ENCODE peak calls at places on chromosome 2, in four cellular contexts. Z, O, P and H are unnamed samples.

GRCh38 chr2:29628078-29628765 is 293.2 kb downstream of the ALK start:
- DNase-seq in Z (no peak), O (no peak), P (no peak), H (no peak)

GRCh38 chr2:71464389-71464788 is 11.0 kb downstream of the DYSF start:
- DNase-seq in Z (no peak), O (no peak), P (no peak), H (no peak)

GRCh38 chr2:27010139-27010538 is 22.6 kb upstream of the TMEM214 start:
- DNase-seq in Z (no peak), O (no peak), P (peak), H (no peak)

GRCh38 chr2:241858206-241859016 is at the start of gene PDCD1:
- DNase-seq in Z (no peak), O (peak), P (peak), H (peak)

GRCh38 chr2:172101008-172101706 is 1.5 kb downstream of the DLX2 start:
- DNase-seq in Z (no peak), O (no peak), P (no peak), H (peak)

GRCh38 chr2:12479042-12479601 is 237.6 kb upstream of the TRIB2 start:
- DNase-seq in Z (no peak), O (no peak), P (no peak), H (no peak)

GRCh38 chr2:7190587-7191320 is 273.5 kb downstream of the RNF144A start:
- DNase-seq in Z (no peak), O (no peak), P (no peak), H (no peak)

GRCh38 chr2:42169100-42169868 is at the start of gene EML4:
- DNase-seq in Z (peak), O (peak), P (peak), H (peak)

GRCh38 chr2:12087671-12088380 is 341.4 kb downstream of the LPIN1 start:
- DNase-seq in Z (no peak), O (no peak), P (no peak), H (no peak)

GRCh38 chr2:172103471-172104292 is 982 bp upstream of the DLX2 start:
- DNase-seq in Z (peak), O (peak), P (peak), H (peak)

GRCh38 chr2:238462782-238463396 is 36.2 kb downstream of the ASB1 start:
- DNase-seq in Z (peak), O (peak), P (peak), H (peak)

GRCh38 chr2:96769816-96770215 is 9.1 kb downstream of the CNNM4 start:
- DNase-seq in Z (no peak), O (peak), P (no peak), H (peak)

GRCh38 chr2:157751462-157752058 is 122.9 kb upstream of the ACVR1C start:
- DNase-seq in Z (peak), O (peak), P (peak), H (no peak)

GRCh38 chr2:241983571-241984270 is 114.2 kb downstream of the RTP5 start:
- DNase-seq in Z (no peak), O (no peak), P (no peak), H (no peak)

GRCh38 chr2:167964650-167965404 is 282.6 kb downstream of the STK39 start:
- DNase-seq in Z (no peak), O (peak), P (peak), H (peak)

GRCh38 chr2:54955674-54956391 is 94.4 kb downstream of the RTN4 start:
- DNase-seq in Z (no peak), O (peak), P (peak), H (no peak)

GRCh38 chr2:98559581-98559980 is 48.7 kb downstream of the COA5 start:
- DNase-seq in Z (no peak), O (no peak), P (no peak), H (no peak)

GRCh38 chr2:219109468-219109867 is 48.7 kb upstream of the IHH start:
- DNase-seq in Z (no peak), O (no peak), P (no peak), H (no peak)

GRCh38 chr2:215460682-215461081 is 24.8 kb upstream of the FN1 start:
- DNase-seq in Z (no peak), O (peak), P (no peak), H (no peak)

GRCh38 chr2:230660294-230661060 is 52.2 kb upstream of the CAB39 start:
- DNase-seq in Z (peak), O (peak), P (peak), H (no peak)
- TF ChIP-seq FOXM1 in Z (no peak), O (no peak), P (no peak), H (no peak)

GRCh38 chr2:118752762-118753429 is 94.6 kb downstream of the EN1 start:
- DNase-seq in Z (no peak), O (no peak), P (no peak), H (no peak)

GRCh38 chr2:118748245-118748885 is 99.1 kb downstream of the EN1 start:
- DNase-seq in Z (no peak), O (no peak), P (no peak), H (no peak)

GRCh38 chr2:118747637-118748036 is 99.8 kb downstream of the EN1 start:
- DNase-seq in Z (no peak), O (no peak), P (no peak), H (no peak)

GRCh38 chr2:118747066-118747465 is 100.4 kb downstream of the EN1 start:
- DNase-seq in Z (no peak), O (no peak), P (no peak), H (no peak)

GRCh38 chr2:118750959-118751565 is 96.4 kb downstream of the EN1 start:
- DNase-seq in Z (no peak), O (no peak), P (no peak), H (no peak)
- TF ChIP-seq NFIC in Z (no peak), O (no peak), P (peak), H (no peak)

GRCh38 chr2:143607446-143608110 is 478.4 kb downstream of the ARHGAP15 start:
- DNase-seq in Z (no peak), O (no peak), P (no peak), H (peak)
- TF ChIP-seq FOXM1 in Z (no peak), O (no peak), P (no peak), H (no peak)

DNA sequence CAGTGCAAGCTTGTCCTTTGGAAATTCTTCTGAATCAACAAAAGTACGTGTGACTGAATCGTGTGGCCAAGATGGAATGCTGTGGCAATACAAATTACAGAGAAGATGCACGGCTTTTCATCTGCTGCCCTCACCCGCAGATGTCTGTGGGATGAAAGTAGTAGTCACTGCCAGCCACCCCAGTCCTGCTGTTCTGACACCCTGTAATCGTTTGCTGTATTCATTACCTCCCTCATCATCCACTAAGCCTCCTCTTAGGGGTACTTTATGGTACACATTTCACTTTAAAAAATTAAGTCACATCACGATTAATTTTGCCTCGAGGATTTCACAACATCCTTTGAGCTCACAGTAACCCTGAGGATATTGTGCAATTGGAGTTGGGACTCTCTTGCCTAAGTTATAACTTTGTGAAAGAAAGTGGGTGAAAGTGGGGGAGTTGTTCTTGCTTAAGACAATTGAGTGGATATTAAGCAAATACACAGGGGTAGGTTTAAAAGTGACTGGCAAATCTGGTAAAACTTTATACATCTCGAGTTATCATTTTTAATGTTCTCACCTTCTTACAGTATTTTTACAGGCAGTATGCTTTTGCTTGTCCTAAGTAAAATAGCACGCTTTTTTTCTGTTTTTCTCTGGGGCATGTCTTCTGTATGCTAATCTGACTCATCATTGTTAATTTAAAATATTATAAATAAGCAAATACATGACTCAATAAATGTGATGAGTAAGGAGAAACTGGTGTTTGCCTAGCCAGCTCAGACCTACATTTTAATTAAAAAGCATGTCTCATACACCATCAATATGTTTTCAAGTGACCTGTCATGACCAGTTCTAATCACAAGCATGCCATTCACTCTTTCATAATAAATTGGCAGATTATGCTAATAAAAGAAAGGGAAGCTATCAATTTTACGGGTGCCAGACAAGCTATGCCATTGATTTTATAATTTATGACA is 680.9 kb downstream of the IRS1 start:
- DNase-seq in Z (no peak), O (peak), P (no peak), H (no peak)
- TF ChIP-seq NFIC in Z (no peak), O (peak), P (no peak), H (peak)

GRCh38 chr2:239695728-239696240 is 295.0 kb upstream of the HDAC4 start:
- DNase-seq in Z (no peak), O (no peak), P (no peak), H (no peak)
- TF ChIP-seq FOXM1 in Z (no peak), O (no peak), P (no peak), H (no peak)

GRCh38 chr2:60867848-60868247 is 13.5 kb upstream of the REL start:
- DNase-seq in Z (no peak), O (no peak), P (no peak), H (no peak)
- TF ChIP-seq NFIC in Z (peak), O (no peak), P (no peak), H (no peak)

DNA sequence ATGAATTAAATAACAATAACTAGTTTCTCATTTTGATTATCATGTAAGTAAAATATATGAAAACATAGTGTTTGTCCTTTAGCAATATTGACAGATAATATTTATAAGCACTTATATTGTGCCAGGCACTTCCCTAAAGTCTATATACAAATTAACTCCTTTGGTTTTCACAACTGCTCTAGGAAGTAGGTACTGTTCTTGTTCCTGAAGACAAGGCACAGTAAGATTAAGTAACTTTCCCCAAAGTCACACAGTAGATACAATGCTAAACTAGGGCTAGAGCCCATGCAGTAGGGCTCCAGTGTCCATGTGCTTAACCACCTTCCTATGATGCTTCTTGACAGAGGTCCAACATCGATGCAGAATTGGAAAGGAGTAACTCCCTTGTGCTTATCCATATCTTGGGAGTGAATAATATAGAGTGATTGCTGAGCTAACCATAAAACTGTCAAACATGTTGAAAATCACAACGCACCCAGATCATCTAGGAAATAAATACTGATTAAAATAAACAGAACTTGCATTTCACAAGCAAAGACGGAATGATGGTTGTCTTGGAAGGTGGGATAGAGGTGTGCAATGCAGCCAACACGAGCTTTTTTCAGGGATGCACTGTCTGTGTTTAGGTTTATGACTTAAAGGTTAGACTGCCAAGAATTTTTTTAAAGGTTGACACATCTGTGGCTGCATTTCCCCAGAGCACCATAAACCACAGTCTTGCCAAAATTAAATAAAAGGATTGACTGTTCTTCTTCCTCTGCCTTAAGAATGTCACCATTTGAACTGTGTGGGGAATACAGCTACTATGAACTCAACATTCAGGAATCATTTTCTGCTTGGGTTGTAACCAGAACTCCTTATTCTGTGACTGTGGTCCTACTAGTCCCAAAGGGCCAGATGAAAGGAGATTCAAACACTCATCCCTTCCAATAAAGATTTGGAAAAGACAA is 80.8 kb downstream of the ANKRD44 start:
- DNase-seq in Z (no peak), O (no peak), P (no peak), H (no peak)
- TF ChIP-seq FOXM1 in Z (no peak), O (no peak), P (no peak), H (no peak)

DNA sequence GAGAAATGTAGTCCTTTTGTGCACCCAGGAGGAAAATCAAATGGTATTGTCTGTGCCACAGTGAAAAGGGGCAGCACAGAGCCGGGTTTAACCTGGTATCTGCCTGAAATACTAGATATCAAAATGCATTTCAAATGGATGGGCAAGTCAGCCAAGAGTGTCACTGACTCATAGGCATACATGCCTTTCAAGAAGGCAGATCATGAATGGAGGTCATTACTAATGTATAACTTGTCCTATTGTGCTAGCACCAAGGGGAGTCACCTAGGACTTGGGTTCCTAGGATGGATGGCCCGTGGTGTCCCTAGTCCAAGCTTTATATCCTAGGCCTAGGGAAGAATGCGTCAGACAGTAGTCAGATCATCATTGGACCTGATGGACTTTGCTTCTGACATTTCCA is 49.9 kb downstream of the TCF7L1 start:
- DNase-seq in Z (no peak), O (no peak), P (no peak), H (no peak)
- TF ChIP-seq NFIC in Z (no peak), O (no peak), P (no peak), H (no peak)

GRCh38 chr2:181411105-181411849 is 45.9 kb upstream of the ITGA4 start:
- DNase-seq in Z (peak), O (no peak), P (no peak), H (no peak)
- TF ChIP-seq FOXM1 in Z (no peak), O (no peak), P (no peak), H (no peak)